ENCODE peak calls at places on chromosomes 6 and 20, in ten cellular contexts. B, K, O, H, Z, U, I, P, E and J are unnamed samples.

GRCh38 chr20:44532248-44532980 is 10.5 kb upstream of the SERINC3 start:
- DNase-seq in B (no peak), K (no peak), O (no peak), H (no peak), Z (no peak), U (no peak), I (no peak), P (no peak), E (no peak), J (no peak)

GRCh38 chr6:128186724-128187123 is 285.9 kb upstream of the THEMIS start:
- DNase-seq in B (no peak), K (no peak), O (no peak), H (no peak), Z (no peak), U (no peak), I (no peak), P (no peak), E (peak), J (no peak)

GRCh38 chr6:115570326-115570725 is 490.4 kb downstream of the FRK start:
- DNase-seq in B (no peak), K (no peak), O (no peak), H (no peak), Z (no peak), U (no peak), I (no peak), P (no peak), E (peak), J (no peak)

GRCh38 chr6:118659513-118660217 is 8.3 kb upstream of the CEP85L start:
- DNase-seq in B (no peak), K (no peak), O (no peak), H (no peak), Z (no peak), U (no peak), I (no peak), P (no peak), E (peak), J (no peak)

GRCh38 chr6:225121-225721 is 67.1 kb upstream of the DUSP22 start:
- DNase-seq in B (peak), K (peak), O (peak), H (no peak), Z (no peak), U (no peak), I (no peak), P (no peak), E (no peak), J (no peak)

GRCh38 chr20:9021699-9022098 is 47.2 kb upstream of the PLCB4 start:
- DNase-seq in B (no peak), K (peak), O (no peak), H (no peak), Z (no peak), U (no peak), I (no peak), P (no peak), E (peak), J (no peak)

GRCh38 chr20:24365685-24366084 is 103.7 kb upstream of the SYNDIG1 start:
- DNase-seq in B (no peak), K (no peak), O (no peak), H (no peak), Z (no peak), U (no peak), I (no peak), P (no peak), E (no peak), J (no peak)

GRCh38 chr20:13941031-13941430 is 49.4 kb downstream of the SEL1L2 start:
- DNase-seq in B (no peak), K (no peak), O (no peak), H (no peak), Z (no peak), U (no peak), I (no peak), P (no peak), E (no peak), J (no peak)

DNA sequence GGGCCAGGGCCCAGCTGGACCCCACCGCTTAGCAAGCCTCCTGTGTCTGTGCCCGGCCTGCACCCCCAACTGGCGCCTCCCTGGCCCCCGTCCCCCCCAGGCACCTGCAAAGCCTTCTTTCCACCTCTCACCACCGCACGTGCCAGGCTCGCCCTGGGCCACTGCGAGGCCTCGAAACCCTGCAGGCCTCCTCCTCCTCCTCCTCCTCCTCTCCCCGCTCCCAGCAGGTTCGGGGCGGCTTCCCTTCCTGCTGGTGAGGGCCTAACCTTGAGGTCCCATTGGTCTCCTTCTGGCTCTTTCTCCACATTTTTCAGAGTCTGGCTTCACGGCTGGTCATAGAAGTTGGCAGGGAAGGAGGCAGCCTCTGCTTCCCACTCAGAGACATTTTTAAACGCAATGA is 76.8 kb upstream of the GATA5 start:
- DNase-seq in B (no peak), K (no peak), O (no peak), H (no peak), Z (no peak), U (no peak), I (no peak), P (no peak), E (no peak), J (no peak)
- H3K4me3 ChIP-seq in B (no peak), K (no peak), O (no peak), H (no peak), Z (no peak), U (no peak), I (peak), P (no peak), E (no peak), J (no peak)

GRCh38 chr6:56856036-56856580 is 98.8 kb upstream of the BEND6 start:
- DNase-seq in B (no peak), K (no peak), O (no peak), H (no peak), Z (no peak), U (no peak), I (no peak), P (no peak), E (no peak), J (no peak)

GRCh38 chr6:56864171-56864616 is 90.7 kb upstream of the BEND6 start:
- DNase-seq in B (no peak), K (no peak), O (no peak), H (no peak), Z (no peak), U (no peak), I (no peak), P (peak), E (peak), J (no peak)

GRCh38 chr6:56862415-56863175 is 92.3 kb upstream of the BEND6 start:
- DNase-seq in B (no peak), K (no peak), O (no peak), H (no peak), Z (no peak), U (no peak), I (no peak), P (peak), E (peak), J (no peak)

GRCh38 chr6:56863366-56863765 is 91.5 kb upstream of the BEND6 start:
- DNase-seq in B (no peak), K (no peak), O (no peak), H (no peak), Z (peak), U (no peak), I (no peak), P (peak), E (peak), J (no peak)

GRCh38 chr6:56860466-56860865 is 94.4 kb upstream of the BEND6 start:
- DNase-seq in B (no peak), K (no peak), O (no peak), H (no peak), Z (peak), U (no peak), I (no peak), P (peak), E (peak), J (no peak)
- H3K4me3 ChIP-seq in B (no peak), K (no peak), O (no peak), H (no peak), Z (no peak), U (no peak), I (no peak), P (no peak), E (no peak), J (no peak)

DNA sequence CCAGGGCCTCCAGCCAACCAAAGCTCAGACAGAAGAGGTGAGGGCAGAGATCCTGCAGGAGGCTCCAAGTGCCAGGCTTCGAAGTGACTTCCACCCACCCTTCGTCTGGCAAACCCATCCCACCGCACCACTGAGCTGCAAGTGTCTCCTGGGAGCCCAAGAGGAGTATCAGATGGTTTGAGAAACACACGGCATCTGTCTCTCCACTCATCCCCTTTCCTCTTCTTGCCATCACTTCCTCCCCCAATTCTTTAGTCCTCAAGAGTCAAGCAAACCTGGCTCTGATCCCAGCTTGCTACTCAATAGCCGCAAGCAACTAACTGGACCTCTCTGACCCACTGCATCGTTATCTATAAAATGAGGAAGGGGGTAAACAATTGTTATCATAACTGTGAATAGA is 142.1 kb downstream of the BMP7 start:
- DNase-seq in B (no peak), K (no peak), O (no peak), H (no peak), Z (no peak), U (no peak), I (no peak), P (no peak), E (peak), J (no peak)
- H3K4me3 ChIP-seq in B (no peak), K (no peak), O (no peak), H (no peak), Z (no peak), U (no peak), I (no peak), P (no peak), E (no peak), J (no peak)

GRCh38 chr6:114343782-114344144 is 940 bp upstream of the HS3ST5 start:
- DNase-seq in B (no peak), K (no peak), O (no peak), H (no peak), Z (no peak), U (no peak), I (no peak), P (no peak), E (no peak), J (no peak)
- H3K4me3 ChIP-seq in B (no peak), K (peak), O (no peak), H (no peak), Z (peak), U (peak), I (peak), P (no peak), E (no peak), J (peak)

GRCh38 chr6:85405175-85405852 is 44.6 kb upstream of the NT5E start:
- DNase-seq in B (no peak), K (no peak), O (no peak), H (no peak), Z (no peak), U (no peak), I (no peak), P (peak), E (peak), J (no peak)

GRCh38 chr6:85403331-85404015 is 46.4 kb upstream of the NT5E start:
- DNase-seq in B (no peak), K (peak), O (no peak), H (peak), Z (peak), U (no peak), I (no peak), P (peak), E (peak), J (peak)

GRCh38 chr6:85402922-85403321 is 47.0 kb upstream of the NT5E start:
- DNase-seq in B (no peak), K (no peak), O (no peak), H (no peak), Z (no peak), U (no peak), I (no peak), P (no peak), E (peak), J (no peak)

GRCh38 chr6:85405853-85406198 is 44.1 kb upstream of the NT5E start:
- DNase-seq in B (no peak), K (no peak), O (no peak), H (no peak), Z (no peak), U (no peak), I (no peak), P (no peak), E (no peak), J (no peak)

GRCh38 chr6:85404497-85405174 is 45.2 kb upstream of the NT5E start:
- DNase-seq in B (no peak), K (no peak), O (no peak), H (peak), Z (peak), U (no peak), I (no peak), P (peak), E (peak), J (no peak)
- H3K4me3 ChIP-seq in B (no peak), K (no peak), O (no peak), H (no peak), Z (no peak), U (no peak), I (no peak), P (no peak), E (no peak), J (no peak)

GRCh38 chr6:111605100-111605748 is 454 bp downstream of the TRAF3IP2 start:
- DNase-seq in B (peak), K (peak), O (peak), H (peak), Z (peak), U (no peak), I (peak), P (peak), E (peak), J (peak)
- H3K4me3 ChIP-seq in B (peak), K (peak), O (peak), H (peak), Z (peak), U (peak), I (peak), P (peak), E (peak), J (peak)